ENCODE peak calls at places on chromosomes 16 and 17, in four cellular contexts. I, X, K and Q are unnamed samples.

GRCh38 chr16:8516471-8516870 is 73.8 kb downstream of the TMEM114 start:
- DNase-seq in I (no peak), X (no peak), K (no peak), Q (no peak)

GRCh38 chr17:58436805-58437239 is 19.5 kb upstream of the RNF43 start:
- DNase-seq in I (no peak), X (no peak), K (no peak), Q (no peak)

GRCh38 chr17:68435361-68435760 is 21.9 kb downstream of the WIPI1 start:
- DNase-seq in I (no peak), X (no peak), K (no peak), Q (no peak)

GRCh38 chr17:27762527-27763305 is 37.6 kb downstream of the NOS2 start:
- DNase-seq in I (no peak), X (peak; percentile 32), K (peak; percentile 54), Q (peak; percentile 28)

GRCh38 chr17:63387941-63388340 is 58.2 kb downstream of the CYB561 start:
- DNase-seq in I (no peak), X (no peak), K (peak; percentile 56), Q (no peak)

GRCh38 chr16:56551796-56552738 is 12.8 kb upstream of the MT4 start:
- DNase-seq in I (no peak), X (peak; percentile 22), K (no peak), Q (no peak)

GRCh38 chr16:67199011-67199807 is at the start of gene ELMO3:
- DNase-seq in I (peak; percentile 63), X (no peak), K (peak; percentile 79), Q (no peak)

GRCh38 chr16:27202923-27203428 is 350 bp upstream of the KDM8 start:
- DNase-seq in I (no peak), X (no peak), K (no peak), Q (no peak)

GRCh38 chr17:31830971-31831755 is 27.9 kb downstream of the COPRS start:
- DNase-seq in I (no peak), X (no peak), K (no peak), Q (no peak)

GRCh38 chr16:27982184-27982583 is 81.3 kb downstream of the GSG1L start:
- DNase-seq in I (no peak), X (no peak), K (no peak), Q (no peak)

GRCh38 chr17:12665263-12666210 is at the start of gene MYOCD:
- DNase-seq in I (no peak), X (peak; percentile 19), K (peak; percentile 10), Q (no peak)

GRCh38 chr17:77361986-77362620 is 221.3 kb downstream of the SEC14L1 start:
- DNase-seq in I (no peak), X (no peak), K (no peak), Q (no peak)

GRCh38 chr17:67629963-67630320 is 87.8 kb upstream of the NOL11 start:
- DNase-seq in I (no peak), X (peak; percentile 74), K (peak; percentile 62), Q (peak; percentile 80)

GRCh38 chr17:72205801-72206200 is 85.0 kb downstream of the SOX9 start:
- DNase-seq in I (no peak), X (no peak), K (no peak), Q (no peak)

GRCh38 chr17:76268991-76269981 is 4.1 kb downstream of the UBALD2 start:
- DNase-seq in I (no peak), X (peak; percentile 57), K (no peak), Q (no peak)

GRCh38 chr17:74307984-74308773 is 17.8 kb upstream of the KIF19 start:
- DNase-seq in I (no peak), X (no peak), K (no peak), Q (no peak)

GRCh38 chr16:2233046-2233775 is 3.0 kb upstream of the DNASE1L2 start:
- DNase-seq in I (no peak), X (no peak), K (no peak), Q (no peak)

GRCh38 chr16:67897231-67897630 is 4.2 kb downstream of the PSKH1 start:
- DNase-seq in I (no peak), X (no peak), K (peak; percentile 22), Q (no peak)

GRCh38 chr16:64416232-64417010 is 705.4 kb downstream of the CDH11 start:
- DNase-seq in I (no peak), X (peak; percentile 1), K (peak; percentile 9), Q (peak; percentile 39)

GRCh38 chr16:18984425-18985005 is 781 bp downstream of the TMC7 start:
- DNase-seq in I (no peak), X (no peak), K (no peak), Q (peak; percentile 58)

GRCh38 chr16:17225551-17225950 is 245.2 kb downstream of the XYLT1 start:
- DNase-seq in I (no peak), X (no peak), K (no peak), Q (no peak)

GRCh38 chr17:29393451-29393850 is 3.3 kb downstream of the TAOK1 start:
- DNase-seq in I (no peak), X (no peak), K (peak; percentile 33), Q (no peak)

GRCh38 chr17:336110-337021 is 16.2 kb downstream of the RPH3AL start:
- DNase-seq in I (peak; percentile 81), X (no peak), K (no peak), Q (no peak)

GRCh38 chr17:77690271-77691161 is 268.0 kb upstream of the TNRC6C start:
- DNase-seq in I (no peak), X (peak; percentile 9), K (no peak), Q (peak; percentile 7)

GRCh38 chr16:55179858-55180585 is 144.0 kb upstream of the IRX6 start:
- DNase-seq in I (peak; percentile 80), X (no peak), K (no peak), Q (no peak)

GRCh38 chr16:64058685-64059084 is 1063.2 kb downstream of the CDH11 start:
- DNase-seq in I (no peak), X (no peak), K (no peak), Q (no peak)

GRCh38 chr17:12620200-12620720 is 45.4 kb upstream of the MYOCD start:
- DNase-seq in I (no peak), X (no peak), K (peak; percentile 14), Q (no peak)

GRCh38 chr17:49035470-49036269 is 38.5 kb downstream of the IGF2BP1 start:
- DNase-seq in I (no peak), X (peak; percentile 64), K (peak; percentile 49), Q (peak; percentile 74)

GRCh38 chr17:76772842-76773521 is 35.1 kb downstream of the MFSD11 start:
- DNase-seq in I (no peak), X (no peak), K (peak; percentile 89), Q (peak; percentile 85)

GRCh38 chr16:7566360-7566759 is 233.7 kb downstream of the RBFOX1 start:
- DNase-seq in I (no peak), X (no peak), K (no peak), Q (no peak)

GRCh38 chr16:2033057-2033911 is 6.6 kb downstream of the NHERF2 start:
- DNase-seq in I (no peak), X (no peak), K (no peak), Q (peak; percentile 46)

GRCh38 chr17:21678451-21679081 is 13.8 kb upstream of the KCNJ18 start:
- DNase-seq in I (no peak), X (no peak), K (no peak), Q (no peak)

GRCh38 chr16:47965439-47965838 is 190.4 kb downstream of the ABCC12 start:
- DNase-seq in I (no peak), X (no peak), K (peak; percentile 74), Q (no peak)

DNA sequence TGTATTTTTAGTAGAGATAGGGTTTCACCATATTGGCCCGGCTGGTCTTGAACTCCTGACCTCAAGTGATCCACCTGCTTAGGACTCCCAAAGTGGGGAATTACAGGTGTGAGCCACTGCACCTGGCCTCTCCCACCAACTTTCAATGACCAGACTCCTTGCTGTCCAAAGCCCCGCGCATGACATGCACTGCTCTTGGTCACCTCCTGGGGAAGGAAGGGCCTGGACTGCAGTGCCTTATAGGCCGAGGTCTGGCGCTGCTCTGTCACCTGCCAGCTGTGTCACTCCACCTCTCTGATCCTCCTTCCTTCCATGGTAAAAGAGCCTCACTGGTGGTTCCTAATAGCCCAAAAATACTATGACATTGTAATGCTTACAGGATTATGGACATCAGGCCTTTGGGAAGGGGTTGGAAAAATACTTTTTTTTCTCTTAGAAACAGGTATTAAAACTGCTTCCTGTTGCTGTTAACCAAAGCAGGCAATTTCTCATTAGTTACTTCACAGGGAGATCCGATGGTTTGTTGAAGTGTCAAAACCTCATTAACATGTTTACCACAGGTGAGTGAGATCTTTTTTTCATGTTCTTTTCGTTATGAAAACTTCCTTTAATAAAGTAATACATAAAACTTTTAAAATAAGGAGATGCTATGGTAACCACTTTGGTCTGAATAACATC is 35.4 kb downstream of the GRB7 start:
- DNase-seq in I (no peak), X (no peak), K (no peak), Q (no peak)
- H3K4me3 ChIP-seq in I (no peak overlapping the region), X (peak overlapping the region; percentile 90), K (no peak overlapping the region), Q (no peak overlapping the region)

GRCh38 chr17:2797632-2798031 is 1.4 kb downstream of the RAP1GAP2 start:
- DNase-seq in I (no peak), X (no peak), K (no peak), Q (no peak)
- H3K4me3 ChIP-seq in I (no peak overlapping the region), X (no peak overlapping the region), K (no peak overlapping the region), Q (no peak overlapping the region)

DNA sequence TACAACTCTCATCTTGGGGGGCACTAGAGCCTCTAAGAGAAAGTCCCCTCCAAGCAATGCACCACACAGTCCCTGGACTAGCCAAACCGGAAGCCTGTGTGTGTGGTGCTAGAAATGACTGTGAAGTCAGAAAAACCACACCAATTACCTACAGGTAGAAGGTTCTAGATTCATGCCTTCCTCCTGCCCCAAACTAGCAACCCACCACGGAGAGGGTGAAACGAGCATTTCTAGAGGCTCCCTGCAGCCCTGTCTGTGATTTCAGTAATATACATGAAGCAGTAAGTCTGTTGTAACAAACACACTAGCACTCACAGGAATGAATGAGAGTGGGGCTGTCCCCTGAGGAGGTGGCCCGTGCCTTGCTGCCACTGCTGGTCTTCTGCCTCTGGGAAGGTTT is 13.6 kb downstream of the ZFHX3 start:
- DNase-seq in I (no peak), X (peak; percentile 80), K (no peak), Q (no peak)
- H3K4me3 ChIP-seq in I (no peak overlapping the region), X (no peak overlapping the region), K (no peak overlapping the region), Q (no peak overlapping the region)

GRCh38 chr16:50547340-50547865 is 793 bp upstream of the NKD1 start:
- DNase-seq in I (no peak), X (peak; percentile 57), K (peak; percentile 9), Q (peak; percentile 4)
- H3K4me3 ChIP-seq in I (peak overlapping the region; percentile 9), X (peak overlapping the region; percentile 76), K (peak overlapping the region; percentile 59), Q (peak overlapping the region; percentile 50)